ENCODE peak calls at places on chromosomes 12 and 14, in nine cellular contexts. S is kidney; K is fibroblast of lung; C is tibial artery; A is RWPE2; W is body of pancreas; O is ovary; F is IMR-90; M is CD8-positive, alpha-beta T cell. B is an unnamed sample.

GRCh38 chr14:106802413-106803364 is 1276.3 kb downstream of the TMEM121 start:
- DNase-seq in S (no peak), K (no peak), C (no peak), A (no peak), W (peak; percentile 26), O (no peak), F (no peak), M (no peak), B (peak; percentile 50)

GRCh38 chr12:63419119-63419518 is 249.2 kb downstream of the DPY19L2 start:
- DNase-seq in S (no peak), K (peak; percentile 12), C (no peak), A (no peak), W (no peak), O (no peak), F (no peak), M (no peak), B (no peak)

GRCh38 chr14:60817113-60817512 is 82.6 kb downstream of the MNAT1 start:
- DNase-seq in S (no peak), K (no peak), C (no peak), A (no peak), W (no peak), O (no peak), F (no peak), M (no peak), B (no peak)

GRCh38 chr12:104181313-104181712 is 34.3 kb upstream of the TXNRD1 start:
- DNase-seq in S (no peak), K (peak; percentile 79), C (no peak), A (no peak), W (no peak), O (no peak), F (peak; percentile 67), M (no peak), B (no peak)

GRCh38 chr14:29906256-29906885 is 21.3 kb downstream of the PRKD1 start:
- DNase-seq in S (peak; percentile 72), K (peak; percentile 73), C (no peak), A (no peak), W (peak; percentile 41), O (no peak), F (peak; percentile 71), M (no peak), B (no peak)

GRCh38 chr12:58242803-58243628 is 301.6 kb downstream of the ATP23 start:
- DNase-seq in S (no peak), K (peak; percentile 45), C (no peak), A (no peak), W (no peak), O (no peak), F (peak; percentile 40), M (no peak), B (no peak)

GRCh38 chr14:62689741-62690140 is 355.5 kb downstream of the KCNH5 start:
- DNase-seq in S (no peak), K (no peak), C (no peak), A (no peak), W (no peak), O (no peak), F (no peak), M (no peak), B (no peak)

GRCh38 chr12:132021965-132022364 is 72.2 kb downstream of the EP400 start:
- DNase-seq in S (no peak), K (no peak), C (no peak), A (no peak), W (no peak), O (no peak), F (no peak), M (no peak), B (no peak)

GRCh38 chr14:99327458-99328250 is 55.7 kb upstream of the BCL11B start:
- DNase-seq in S (no peak), K (no peak), C (no peak), A (no peak), W (no peak), O (no peak), F (no peak), M (no peak), B (no peak)

GRCh38 chr12:58818546-58818945 is 101.8 kb downstream of the LRIG3 start:
- DNase-seq in S (no peak), K (peak; percentile 38), C (no peak), A (no peak), W (no peak), O (no peak), F (peak; percentile 72), M (no peak), B (no peak)

GRCh38 chr14:103014466-103015319 is 42.7 kb downstream of the CDC42BPB start:
- DNase-seq in S (no peak), K (peak; percentile 81), C (no peak), A (peak; percentile 16), W (no peak), O (no peak), F (peak; percentile 33), M (no peak), B (no peak)

GRCh38 chr14:80425686-80426085 is 214.4 kb upstream of the DIO2 start:
- DNase-seq in S (no peak), K (peak; percentile 100), C (no peak), A (peak; percentile 71), W (no peak), O (no peak), F (peak; percentile 100), M (no peak), B (no peak)

GRCh38 chr14:64387232-64387737 is 868 bp upstream of the MTHFD1 start:
- DNase-seq in S (peak; percentile 80), K (peak; percentile 34), C (no peak), A (peak; percentile 68), W (no peak), O (no peak), F (peak; percentile 19), M (no peak), B (no peak)

GRCh38 chr14:75401356-75401755 is 26.5 kb upstream of the JDP2 start:
- DNase-seq in S (no peak), K (no peak), C (peak; percentile 86), A (no peak), W (no peak), O (peak; percentile 59), F (peak; percentile 8), M (no peak), B (no peak)

GRCh38 chr14:79570648-79571047 is 640.7 kb downstream of the DIO2 start:
- DNase-seq in S (no peak), K (no peak), C (no peak), A (no peak), W (no peak), O (no peak), F (no peak), M (no peak), B (no peak)

GRCh38 chr14:103110681-103111296 is 12.5 kb upstream of the TNFAIP2 start:
- DNase-seq in S (peak; percentile 88), K (peak; percentile 52), C (no peak), A (no peak), W (no peak), O (no peak), F (peak; percentile 26), M (no peak), B (no peak)

GRCh38 chr14:54797986-54798385 is 104.6 kb downstream of the GCH1 start:
- DNase-seq in S (no peak), K (no peak), C (peak; percentile 13), A (no peak), W (no peak), O (no peak), F (no peak), M (no peak), B (no peak)

DNA sequence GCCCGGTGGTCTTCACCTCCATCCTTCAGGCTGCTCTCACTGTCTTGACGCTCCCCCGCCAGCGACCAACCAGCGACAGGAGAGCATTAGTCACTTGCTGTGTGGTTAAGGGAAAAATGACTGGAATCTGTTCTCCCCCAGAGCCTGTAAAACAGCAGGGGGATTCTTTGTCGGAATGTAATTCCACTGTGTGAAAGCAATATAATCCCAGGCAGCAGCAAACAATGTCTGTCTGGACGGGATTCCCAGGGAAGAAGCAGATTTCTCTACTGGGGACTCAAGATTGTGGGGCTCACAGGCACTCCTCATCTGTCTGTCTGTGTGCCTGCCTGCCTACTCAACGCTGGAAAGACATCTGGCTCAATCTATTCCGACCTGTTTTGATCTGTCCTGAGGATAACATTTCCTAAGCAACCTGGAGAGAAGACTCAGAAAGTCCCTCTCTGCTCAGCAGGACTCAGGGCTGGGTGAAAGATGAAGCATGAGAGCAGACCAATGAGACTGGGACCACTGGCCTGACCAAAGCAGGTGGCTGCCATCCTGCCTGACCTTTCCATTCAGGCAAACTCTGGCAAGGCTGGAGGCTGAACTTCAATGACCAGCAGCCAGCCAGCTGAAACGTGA is 54.6 kb downstream of the NUAK1 start:
- DNase-seq in S (peak; percentile 77), K (peak; percentile 98), C (no peak), A (no peak), W (no peak), O (no peak), F (peak; percentile 88), M (no peak), B (no peak)
- H3K4me1 ChIP-seq in S (peaks cover 7% of the 10 kb centered on the region), K (peaks cover 44% of the 10 kb centered on the region), C (peaks cover 4% of the 10 kb centered on the region), A (no peaks in the 10 kb centered on the region), W (no peaks in the 10 kb centered on the region), O (peaks cover 15% of the 10 kb centered on the region), F (peaks cover 42% of the 10 kb centered on the region), M (no peaks in the 10 kb centered on the region), B (no peaks in the 10 kb centered on the region)

GRCh38 chr14:71050227-71050823 is 143.1 kb downstream of the PCNX1 start:
- DNase-seq in S (no peak), K (peak; percentile 18), C (no peak), A (no peak), W (no peak), O (no peak), F (peak; percentile 20), M (no peak), B (no peak)
- TF ChIP-seq CTCF in S (peak; percentile 36), K (peak; percentile 40), C (peak; percentile 24), A (peak; percentile 79), W (peak; percentile 19), O (no peak), F (peak; percentile 31), M (peak; percentile 52), B (peak; percentile 35)

GRCh38 chr14:69669375-69669774 is 58.0 kb downstream of the SUSD6 start:
- DNase-seq in S (no peak), K (no peak), C (no peak), A (no peak), W (no peak), O (no peak), F (no peak), M (no peak), B (no peak)
- H3K4me1 ChIP-seq in S (peaks cover 40% of the 10 kb centered on the region), K (peaks cover 11% of the 10 kb centered on the region), C (no peaks in the 10 kb centered on the region), A (peaks cover 11% of the 10 kb centered on the region), W (peaks cover 80% of the 10 kb centered on the region), O (peaks cover 34% of the 10 kb centered on the region), F (peaks cover 23% of the 10 kb centered on the region), M (peaks cover 58% of the 10 kb centered on the region), B (peaks cover 10% of the 10 kb centered on the region)

GRCh38 chr14:35231207-35231755 is 60.9 kb upstream of the PSMA6 start:
- DNase-seq in S (no peak), K (no peak), C (no peak), A (no peak), W (no peak), O (no peak), F (no peak), M (no peak), B (no peak)

GRCh38 chr14:35229084-35229483 is 63.1 kb upstream of the PSMA6 start:
- DNase-seq in S (no peak), K (no peak), C (no peak), A (no peak), W (no peak), O (no peak), F (no peak), M (no peak), B (no peak)

GRCh38 chr14:35234007-35234406 is 58.2 kb upstream of the PSMA6 start:
- DNase-seq in S (no peak), K (peak; percentile 34), C (no peak), A (no peak), W (no peak), O (no peak), F (peak; percentile 54), M (no peak), B (no peak)

GRCh38 chr14:35224615-35225014 is 67.6 kb upstream of the PSMA6 start:
- DNase-seq in S (no peak), K (no peak), C (no peak), A (no peak), W (no peak), O (no peak), F (no peak), M (no peak), B (no peak)

GRCh38 chr14:35229495-35230089 is 62.6 kb upstream of the PSMA6 start:
- DNase-seq in S (no peak), K (no peak), C (no peak), A (no peak), W (no peak), O (no peak), F (no peak), M (no peak), B (no peak)
- TF ChIP-seq CTCF in S (no peak), K (peak; percentile 18), C (no peak), A (peak; percentile 76), W (peak; percentile 30), O (no peak), F (no peak), M (peak; percentile 45), B (peak; percentile 45)

B was measured in BE2C.